ENCODE peak calls at places on chromosome 21, in five cellular contexts. E is NCI-H446; R is stimulated activated CD4-positive, alpha-beta T cell treated with anti-CD3 and anti-CD28 coated beads, Interleukin-15, amount 100 ng/mL, for 1 hour; K is AG04450; A is 8988T. G is an unnamed sample.
A peak's percentile ranks its signal among the peaks of the same experiment; 100 is the strongest.

GRCh38 chr21:35179990-35180557 is 131.0 kb upstream of the RUNX1 start:
- DNase-seq in E (no peak), R (no peak), K (peak; percentile 62), A (no peak), G (no peak)

GRCh38 chr21:44979687-44980561 is 40.1 kb downstream of the SLX9 start:
- DNase-seq in E (no peak), R (no peak), K (no peak), A (no peak), G (no peak)

GRCh38 chr21:15826908-15827601 is 97.3 kb downstream of the USP25 start:
- DNase-seq in E (no peak), R (no peak), K (no peak), A (no peak), G (no peak)

GRCh38 chr21:26489781-26490180 is 83.3 kb downstream of the CYYR1 start:
- DNase-seq in E (no peak), R (no peak), K (no peak), A (no peak), G (no peak)

GRCh38 chr21:45499201-45499750 is 43.0 kb downstream of the SLC19A1 start:
- DNase-seq in E (no peak), R (no peak), K (no peak), A (no peak), G (peak; percentile 26)

GRCh38 chr21:46345861-46346260 is 21.9 kb downstream of the PCNT start:
- DNase-seq in E (no peak), R (no peak), K (no peak), A (no peak), G (no peak)

GRCh38 chr21:42120056-42120903 is 49.2 kb downstream of the UMODL1 start:
- DNase-seq in E (no peak), R (no peak), K (no peak), A (no peak), G (no peak)

GRCh38 chr21:37225440-37225839 is 41.7 kb downstream of the VPS26C start:
- DNase-seq in E (no peak), R (peak; percentile 10), K (no peak), A (no peak), G (no peak)

GRCh38 chr21:20272791-20273362 is 725.3 kb upstream of the NCAM2 start:
- DNase-seq in E (no peak), R (no peak), K (no peak), A (no peak), G (no peak)

GRCh38 chr21:35547946-35548774 is 499.1 kb upstream of the RUNX1 start:
- DNase-seq in E (no peak), R (no peak), K (no peak), A (no peak), G (no peak)

GRCh38 chr21:32364387-32364786 is 28.4 kb downstream of the URB1 start:
- DNase-seq in E (no peak), R (no peak), K (no peak), A (no peak), G (no peak)

GRCh38 chr21:18245493-18245967 is 897 bp downstream of the CHODL start:
- DNase-seq in E (peak; percentile 76), R (no peak), K (no peak), A (no peak), G (no peak)

GRCh38 chr21:45640888-45641479 is 2.5 kb upstream of the PCBP3 start:
- DNase-seq in E (no peak), R (no peak), K (no peak), A (peak; percentile 81), G (no peak)

GRCh38 chr21:44279621-44280260 is 5.9 kb upstream of the AIRE start:
- DNase-seq in E (no peak), R (no peak), K (no peak), A (no peak), G (no peak)

GRCh38 chr21:42513985-42514882 is 582 bp downstream of the SLC37A1 start:
- DNase-seq in E (no peak), R (no peak), K (no peak), A (peak; percentile 48), G (peak; percentile 75)

GRCh38 chr21:44927587-44928461 is 7.1 kb upstream of the ITGB2 start:
- DNase-seq in E (no peak), R (peak; percentile 75), K (no peak), A (peak; percentile 65), G (peak; percentile 68)

GRCh38 chr21:42156690-42157605 is 62.0 kb upstream of the ABCG1 start:
- DNase-seq in E (no peak), R (no peak), K (no peak), A (no peak), G (no peak)

GRCh38 chr21:16125274-16125673 is 395.5 kb downstream of the USP25 start:
- DNase-seq in E (no peak), R (no peak), K (no peak), A (no peak), G (no peak)

GRCh38 chr21:39502631-39503030 is 50.9 kb downstream of the SH3BGR start:
- DNase-seq in E (no peak), R (no peak), K (no peak), A (no peak), G (no peak)

GRCh38 chr21:25369524-25370300 is 237.6 kb downstream of the MRPL39 start:
- DNase-seq in E (no peak), R (no peak), K (no peak), A (no peak), G (no peak)

GRCh38 chr21:44052071-44052829 is 40.1 kb downstream of the TRAPPC10 start:
- DNase-seq in E (no peak), R (no peak), K (no peak), A (no peak), G (no peak)

GRCh38 chr21:33330726-33331125 is 6.0 kb downstream of the IFNAR1 start:
- DNase-seq in E (no peak), R (no peak), K (no peak), A (no peak), G (no peak)

GRCh38 chr21:42615924-42616323 is 37.5 kb upstream of the PDE9A start:
- DNase-seq in E (no peak), R (no peak), K (no peak), A (no peak), G (no peak)

GRCh38 chr21:21463456-21463855 is 465.2 kb downstream of the NCAM2 start:
- DNase-seq in E (no peak), R (no peak), K (no peak), A (no peak), G (no peak)

GRCh38 chr21:44987301-44987885 is 47.6 kb downstream of the SLX9 start:
- DNase-seq in E (no peak), R (no peak), K (no peak), A (no peak), G (peak; percentile 32)

GRCh38 chr21:41961753-41962152 is 7.9 kb upstream of the C2CD2 start:
- DNase-seq in E (no peak), R (no peak), K (no peak), A (no peak), G (no peak)

GRCh38 chr21:33198346-33199135 is 31.2 kb upstream of the IFNAR2 start:
- DNase-seq in E (no peak), R (no peak), K (no peak), A (no peak), G (peak; percentile 76)

GRCh38 chr21:40166291-40166843 is 299.1 kb downstream of the PCP4 start:
- DNase-seq in E (no peak), R (no peak), K (no peak), A (no peak), G (no peak)

GRCh38 chr21:28253971-28254370 is 738.7 kb downstream of the LTN1 start:
- DNase-seq in E (no peak), R (no peak), K (no peak), A (no peak), G (no peak)

GRCh38 chr21:41370840-41371697 is 9.2 kb downstream of the MX2 start:
- DNase-seq in E (no peak), R (no peak), K (no peak), A (no peak), G (no peak)